ENCODE peak calls at places on chromosomes 12 and 14, in eight cellular contexts. E is thyroid gland, R is body of pancreas, L is breast epithelium, Q is prostate gland, I is esophagus squamous epithelium, X is tibial nerve, N is testis. Y is an unnamed sample.

GRCh38 chr12:53057816-53058500 is 8.1 kb downstream of the TNS2 start:
- DNase-seq in X (peak), E (no peak), N (peak), Q (no peak), R (peak), I (no peak), L (no peak), Y (no peak)

GRCh38 chr12:50314629-50315312 is 31.5 kb upstream of the LIMA1 start:
- DNase-seq in E (no peak), R (no peak), N (no peak), I (no peak), X (no peak), Q (no peak), L (no peak), Y (no peak)

GRCh38 chr12:76029982-76030377 is 1.6 kb downstream of the PHLDA1 start:
- DNase-seq in Q (no peak), N (peak), R (no peak), X (no peak), L (no peak), E (peak), I (no peak), Y (peak)

GRCh38 chr14:73463411-73463810 is 5.1 kb upstream of the NUMB start:
- DNase-seq in N (no peak), E (peak), I (no peak), R (peak), Q (no peak), L (no peak), X (no peak), Y (no peak)

GRCh38 chr12:85076688-85077430 is 40.7 kb downstream of the LRRIQ1 start:
- DNase-seq in N (no peak), L (no peak), X (no peak), I (no peak), R (no peak), E (no peak), Q (peak), Y (no peak)

GRCh38 chr14:69999246-69999645 is 120.0 kb downstream of the SMOC1 start:
- DNase-seq in L (peak), X (no peak), N (no peak), R (peak), E (no peak), Q (no peak), I (no peak), Y (no peak)

GRCh38 chr12:19196959-19197630 is 67.6 kb downstream of the PLEKHA5 start:
- DNase-seq in Q (no peak), R (no peak), I (no peak), N (no peak), X (no peak), E (no peak), L (no peak), Y (no peak)

GRCh38 chr12:117680311-117680710 is 288.5 kb downstream of the KSR2 start:
- DNase-seq in I (no peak), R (no peak), E (no peak), X (no peak), N (no peak), L (no peak), Q (no peak), Y (no peak)

GRCh38 chr12:71755146-71755892 is 656 bp downstream of the RAB21 start:
- DNase-seq in E (peak), I (no peak), X (no peak), N (peak), L (peak), Q (peak), R (no peak), Y (peak)

GRCh38 chr12:124422570-124423523 is 128.0 kb downstream of the RFLNA start:
- DNase-seq in R (peak), E (peak), I (no peak), Q (peak), X (peak), N (peak), L (peak), Y (peak)

GRCh38 chr14:65255029-65255545 is 152.8 kb upstream of the MAX start:
- DNase-seq in E (no peak), Q (no peak), N (no peak), I (no peak), R (no peak), L (no peak), X (no peak), Y (no peak)

GRCh38 chr14:34063470-34064164 is 112.7 kb upstream of the EGLN3 start:
- DNase-seq in X (no peak), Q (no peak), L (no peak), N (no peak), R (no peak), E (no peak), I (no peak), Y (no peak)

GRCh38 chr12:94650143-94651056 is at the start of gene TMCC3:
- DNase-seq in N (peak), I (no peak), R (peak), X (peak), Q (peak), E (peak), L (no peak), Y (peak)

GRCh38 chr12:114671664-114672476 is 12.1 kb downstream of the TBX3 start:
- DNase-seq in X (no peak), N (no peak), L (peak), E (peak), Q (no peak), I (no peak), R (no peak), Y (peak)

GRCh38 chr12:99553461-99553860 is 94.1 kb upstream of the GARIN6 start:
- DNase-seq in L (no peak), R (no peak), E (no peak), X (no peak), N (no peak), I (no peak), Q (no peak), Y (no peak)

GRCh38 chr12:119649202-119649808 is 18.6 kb upstream of the PRKAB1 start:
- DNase-seq in I (no peak), Q (no peak), N (no peak), X (no peak), R (no peak), L (no peak), E (no peak), Y (no peak)

GRCh38 chr12:45557020-45557419 is 172.5 kb upstream of the ARID2 start:
- DNase-seq in N (no peak), E (no peak), Q (no peak), X (no peak), R (no peak), I (no peak), L (no peak), Y (no peak)

GRCh38 chr12:3523058-3523457 is 32.1 kb downstream of the PRMT8 start:
- DNase-seq in L (no peak), N (no peak), R (no peak), Q (no peak), E (no peak), X (no peak), I (no peak), Y (no peak)

DNA sequence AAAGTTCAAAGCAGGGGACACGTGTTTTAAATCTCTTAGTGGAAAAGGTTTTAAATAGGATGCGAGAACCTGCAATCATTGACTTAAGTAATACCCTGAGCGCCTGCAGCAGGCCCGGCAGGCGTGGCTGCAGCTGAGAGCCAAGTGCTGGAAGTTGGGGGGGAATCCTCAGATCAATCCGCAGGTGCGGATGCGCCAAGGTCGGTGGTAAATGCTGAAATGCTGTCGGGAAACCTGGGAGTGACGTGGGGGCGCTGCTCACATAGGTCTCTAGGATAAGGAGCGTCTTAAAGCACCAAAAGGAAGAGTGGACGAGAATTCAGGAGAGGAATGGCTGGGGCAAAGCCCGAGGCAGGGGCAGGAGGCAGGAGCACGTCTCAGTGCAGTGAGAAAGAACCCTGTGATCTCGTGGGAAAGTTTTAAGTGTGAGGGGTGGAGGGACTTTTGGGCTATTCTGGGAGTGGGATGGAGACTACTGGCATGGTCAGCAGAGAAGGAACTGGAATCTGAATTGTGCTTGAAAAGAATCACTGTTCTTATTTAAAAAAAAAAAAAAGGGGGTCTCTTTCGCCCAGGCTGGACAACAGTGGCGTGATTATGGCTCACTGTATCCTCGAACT is 883 bp upstream of the CDCA4 start:
- DNase-seq in E (peak), I (no peak), R (peak), X (no peak), Q (no peak), L (peak), N (peak), Y (peak)
- TF ChIP-seq POLR2A in E (no peak), I (no peak), R (no peak), X (no peak), Q (no peak), L (no peak), N (no peak), Y (no peak)

GRCh38 chr14:50002926-50003212 is 110.0 kb downstream of the ARF6 start:
- DNase-seq in N (no peak), R (no peak), L (no peak), I (no peak), X (no peak), E (no peak), Q (no peak), Y (no peak)

GRCh38 chr14:50000215-50001145 is 107.6 kb downstream of the ARF6 start:
- DNase-seq in I (no peak), N (peak), Q (peak), X (no peak), E (peak), R (no peak), L (peak), Y (peak)

GRCh38 chr14:50001999-50002925 is 109.4 kb downstream of the ARF6 start:
- DNase-seq in R (no peak), X (no peak), E (peak), L (peak), N (no peak), I (no peak), Q (no peak), Y (no peak)

GRCh38 chr14:49999826-50000214 is 106.9 kb downstream of the ARF6 start:
- DNase-seq in L (no peak), N (no peak), Q (no peak), E (no peak), X (no peak), I (no peak), R (no peak), Y (no peak)

GRCh38 chr14:50001146-50001998 is 108.5 kb downstream of the ARF6 start:
- DNase-seq in Q (peak), X (peak), R (peak), N (peak), E (peak), I (no peak), L (peak), Y (no peak)
- H3K4me3 ChIP-seq in Q (no peak), X (peak), R (no peak), N (no peak), E (no peak), I (peak), L (peak), Y (no peak)

GRCh38 chr14:29243355-29243754 is 476.8 kb downstream of the FOXG1 start:
- DNase-seq in L (no peak), E (no peak), R (no peak), I (no peak), Q (no peak), N (no peak), X (no peak), Y (no peak)
- TF ChIP-seq POLR2A in L (no peak), E (no peak), R (no peak), I (no peak), Q (no peak), N (no peak), X (no peak), Y (no peak)

GRCh38 chr12:93140801-93141200 is 211.7 kb upstream of the EEA1 start:
- DNase-seq in L (peak), Q (no peak), I (no peak), E (no peak), R (no peak), X (no peak), N (no peak), Y (no peak)
- H3K4me3 ChIP-seq in L (no peak), Q (no peak), I (no peak), E (no peak), R (no peak), X (no peak), N (no peak), Y (no peak)

GRCh38 chr12:64039285-64039871 is 182.7 kb downstream of the KICS2 start:
- DNase-seq in I (no peak), L (no peak), Q (peak), R (peak), N (no peak), X (no peak), E (peak), Y (no peak)
- TF ChIP-seq POLR2A in I (no peak), L (no peak), Q (no peak), R (no peak), N (no peak), X (no peak), E (no peak), Y (no peak)

Y was measured in ovary.